ENCODE peak calls at places on chromosomes 16 and 17, in ten cellular contexts. One of them, this sample, is unnamed. For H3K9me3, the result is how much of the 10 kb centered on the place peaks cover.

GRCh38 chr17:68052810-68053209 is 17.3 kb downstream of the KPNA2 start:
- DNase-seq in stomach: no peak
- DNase-seq in SK-N-MC: no peak
- DNase-seq in H1: no peak
- DNase-seq in sigmoid colon: no peak
- DNase-seq in transverse colon: no peak
- DNase-seq in HepG2: no peak
- DNase-seq in prostate gland: no peak
- DNase-seq in suprapubic skin: no peak
- DNase-seq in spleen: no peak
- DNase-seq in this sample: no peak

GRCh38 chr16:67211674-67212073 is 12.7 kb downstream of the ELMO3 start:
- DNase-seq in SK-N-MC: no peak
- DNase-seq in transverse colon: no peak
- DNase-seq in suprapubic skin: no peak
- DNase-seq in sigmoid colon: no peak
- DNase-seq in spleen: no peak
- DNase-seq in stomach: no peak
- DNase-seq in HepG2: no peak
- DNase-seq in prostate gland: no peak
- DNase-seq in H1: no peak
- DNase-seq in this sample: no peak

GRCh38 chr16:14181371-14182050 is 110.4 kb downstream of the MRTFB start:
- DNase-seq in prostate gland: no peak
- DNase-seq in suprapubic skin: no peak
- DNase-seq in spleen: no peak
- DNase-seq in H1: no peak
- DNase-seq in HepG2: no peak
- DNase-seq in transverse colon: no peak
- DNase-seq in SK-N-MC: peak
- DNase-seq in stomach: no peak
- DNase-seq in sigmoid colon: no peak
- DNase-seq in this sample: no peak

GRCh38 chr17:1362964-1363363 is 37.1 kb downstream of the YWHAE start:
- DNase-seq in H1: no peak
- DNase-seq in sigmoid colon: no peak
- DNase-seq in transverse colon: peak
- DNase-seq in stomach: no peak
- DNase-seq in suprapubic skin: no peak
- DNase-seq in prostate gland: no peak
- DNase-seq in spleen: no peak
- DNase-seq in SK-N-MC: no peak
- DNase-seq in HepG2: no peak
- DNase-seq in this sample: no peak

GRCh38 chr17:8243827-8244226 is 4.0 kb downstream of the CTC1 start:
- DNase-seq in H1: no peak
- DNase-seq in suprapubic skin: no peak
- DNase-seq in stomach: no peak
- DNase-seq in sigmoid colon: no peak
- DNase-seq in SK-N-MC: no peak
- DNase-seq in spleen: no peak
- DNase-seq in HepG2: no peak
- DNase-seq in transverse colon: no peak
- DNase-seq in prostate gland: no peak
- DNase-seq in this sample: no peak

GRCh38 chr17:55284001-55284884 is 19.5 kb downstream of the HLF start:
- DNase-seq in stomach: no peak
- DNase-seq in sigmoid colon: no peak
- DNase-seq in spleen: no peak
- DNase-seq in prostate gland: no peak
- DNase-seq in H1: no peak
- DNase-seq in HepG2: peak
- DNase-seq in SK-N-MC: no peak
- DNase-seq in transverse colon: no peak
- DNase-seq in suprapubic skin: no peak
- DNase-seq in this sample: no peak

GRCh38 chr17:77690271-77691161 is 268.0 kb upstream of the TNRC6C start:
- DNase-seq in SK-N-MC: no peak
- DNase-seq in sigmoid colon: no peak
- DNase-seq in suprapubic skin: no peak
- DNase-seq in prostate gland: no peak
- DNase-seq in stomach: no peak
- DNase-seq in transverse colon: no peak
- DNase-seq in HepG2: no peak
- DNase-seq in H1: no peak
- DNase-seq in spleen: no peak
- DNase-seq in this sample: no peak

GRCh38 chr17:6555331-6556120 is 829 bp downstream of the PITPNM3 start:
- DNase-seq in suprapubic skin: no peak
- DNase-seq in H1: no peak
- DNase-seq in sigmoid colon: no peak
- DNase-seq in SK-N-MC: no peak
- DNase-seq in HepG2: no peak
- DNase-seq in stomach: peak
- DNase-seq in transverse colon: peak
- DNase-seq in prostate gland: peak
- DNase-seq in spleen: no peak
- DNase-seq in this sample: no peak

GRCh38 chr17:40091691-40092397 is 8.5 kb downstream of the NR1D1 start:
- DNase-seq in sigmoid colon: no peak
- DNase-seq in suprapubic skin: no peak
- DNase-seq in transverse colon: no peak
- DNase-seq in spleen: no peak
- DNase-seq in stomach: no peak
- DNase-seq in SK-N-MC: no peak
- DNase-seq in H1: no peak
- DNase-seq in prostate gland: no peak
- DNase-seq in HepG2: no peak
- DNase-seq in this sample: no peak

GRCh38 chr16:65071371-65072311 is 50.2 kb downstream of the CDH11 start:
- DNase-seq in sigmoid colon: peak
- DNase-seq in transverse colon: peak
- DNase-seq in suprapubic skin: peak
- DNase-seq in prostate gland: no peak
- DNase-seq in stomach: no peak
- DNase-seq in SK-N-MC: no peak
- DNase-seq in H1: no peak
- DNase-seq in HepG2: no peak
- DNase-seq in spleen: no peak
- DNase-seq in this sample: no peak

GRCh38 chr17:57819273-57819672 is 30.6 kb downstream of the MRPS23 start:
- DNase-seq in H1: no peak
- DNase-seq in SK-N-MC: no peak
- DNase-seq in prostate gland: no peak
- DNase-seq in HepG2: no peak
- DNase-seq in suprapubic skin: no peak
- DNase-seq in sigmoid colon: no peak
- DNase-seq in spleen: no peak
- DNase-seq in transverse colon: no peak
- DNase-seq in stomach: no peak
- DNase-seq in this sample: no peak

GRCh38 chr17:57819867-57820266 is 30.0 kb downstream of the MRPS23 start:
- DNase-seq in SK-N-MC: no peak
- DNase-seq in suprapubic skin: no peak
- DNase-seq in stomach: no peak
- DNase-seq in HepG2: no peak
- DNase-seq in transverse colon: no peak
- DNase-seq in spleen: no peak
- DNase-seq in prostate gland: no peak
- DNase-seq in sigmoid colon: no peak
- DNase-seq in H1: no peak
- DNase-seq in this sample: no peak

GRCh38 chr17:57818066-57818465 is 31.8 kb downstream of the MRPS23 start:
- DNase-seq in SK-N-MC: no peak
- DNase-seq in spleen: no peak
- DNase-seq in HepG2: no peak
- DNase-seq in H1: no peak
- DNase-seq in prostate gland: no peak
- DNase-seq in sigmoid colon: no peak
- DNase-seq in transverse colon: no peak
- DNase-seq in stomach: peak
- DNase-seq in suprapubic skin: no peak
- DNase-seq in this sample: no peak

DNA sequence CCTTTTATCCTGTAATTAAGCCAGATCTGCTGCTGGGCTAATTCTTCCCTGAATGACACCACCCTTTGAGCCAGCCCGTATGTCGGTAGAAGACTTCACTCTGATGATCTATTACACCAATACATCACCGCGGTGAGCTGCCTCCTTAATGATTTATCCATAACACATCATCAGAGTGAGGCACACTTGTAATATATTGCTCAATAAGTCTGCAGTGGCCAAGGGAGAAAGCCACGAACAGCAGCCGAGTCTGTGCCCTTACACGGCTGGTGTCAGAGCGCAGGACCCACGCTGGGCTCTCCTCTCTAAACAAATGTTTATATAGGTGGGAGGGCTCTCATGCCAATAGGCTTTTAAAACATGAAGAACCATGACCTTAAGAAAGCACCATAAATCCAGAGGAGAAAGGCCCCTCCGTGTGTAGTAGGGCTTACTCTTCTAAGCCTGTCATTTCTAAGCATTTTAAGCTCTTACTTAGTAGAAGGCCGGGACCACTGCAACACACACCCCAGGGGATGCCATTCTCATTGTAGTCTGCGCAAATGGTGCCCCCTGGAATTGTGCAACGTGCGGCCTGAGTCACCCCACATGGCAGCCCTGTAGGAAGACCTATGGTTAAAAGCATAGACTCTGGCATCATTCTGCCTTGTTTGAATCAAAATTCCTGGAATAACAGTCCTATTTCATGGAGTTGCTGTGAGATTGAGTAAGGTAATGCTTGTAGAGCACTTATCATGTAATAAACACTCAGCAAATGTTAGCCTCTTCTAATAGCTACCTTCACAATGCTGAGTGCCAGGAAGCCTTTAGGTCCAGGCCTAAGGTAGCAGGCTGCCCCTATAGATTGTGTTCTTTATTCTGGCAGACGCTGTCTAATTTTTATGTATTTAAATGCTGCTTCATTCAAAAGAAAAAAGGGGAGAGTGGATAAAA is 26.1 kb downstream of the MRPS23 start:
- DNase-seq in H1: no peak
- DNase-seq in SK-N-MC: no peak
- DNase-seq in prostate gland: no peak
- DNase-seq in suprapubic skin: no peak
- DNase-seq in stomach: no peak
- DNase-seq in transverse colon: no peak
- DNase-seq in HepG2: no peak
- DNase-seq in sigmoid colon: no peak
- DNase-seq in spleen: no peak
- DNase-seq in this sample: no peak
- TF ChIP-seq POLR2AphosphoS5 in H1: no peak
- TF ChIP-seq POLR2AphosphoS5 in SK-N-MC: no peak
- TF ChIP-seq POLR2AphosphoS5 in prostate gland: no peak
- TF ChIP-seq POLR2AphosphoS5 in suprapubic skin: no peak
- TF ChIP-seq POLR2AphosphoS5 in stomach: no peak
- TF ChIP-seq POLR2AphosphoS5 in transverse colon: no peak
- TF ChIP-seq POLR2AphosphoS5 in HepG2: no peak
- TF ChIP-seq POLR2AphosphoS5 in sigmoid colon: no peak
- TF ChIP-seq POLR2AphosphoS5 in spleen: no peak
- TF ChIP-seq POLR2AphosphoS5 in this sample: no peak

DNA sequence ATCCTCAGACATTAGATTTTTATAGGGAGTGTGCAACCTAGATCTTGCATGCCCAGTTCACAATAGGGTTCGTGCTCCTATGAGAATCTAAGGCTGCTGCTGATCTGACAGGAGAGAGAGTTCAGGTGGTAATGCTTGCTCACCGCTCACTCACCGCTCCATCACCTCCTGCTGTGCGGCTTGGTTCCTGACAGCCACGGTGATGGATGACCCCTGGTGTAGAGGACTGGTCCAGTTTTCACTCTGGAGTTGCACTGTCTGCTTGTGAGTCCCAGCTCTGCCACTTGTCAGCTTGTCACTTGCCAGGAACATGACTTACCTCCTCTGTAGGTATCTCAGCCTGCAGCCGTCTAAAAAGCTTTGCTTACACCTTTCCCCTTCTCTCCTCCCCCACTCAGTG is 214.6 kb downstream of the SNX29 start:
- DNase-seq in spleen: no peak
- DNase-seq in SK-N-MC: no peak
- DNase-seq in sigmoid colon: peak
- DNase-seq in H1: no peak
- DNase-seq in suprapubic skin: no peak
- DNase-seq in stomach: no peak
- DNase-seq in transverse colon: no peak
- DNase-seq in HepG2: no peak
- DNase-seq in prostate gland: no peak
- DNase-seq in this sample: no peak
- H3K9me3 ChIP-seq in spleen: under half
- H3K9me3 ChIP-seq in SK-N-MC: under half
- H3K9me3 ChIP-seq in sigmoid colon: under half
- H3K9me3 ChIP-seq in H1: under half
- H3K9me3 ChIP-seq in suprapubic skin: under half
- H3K9me3 ChIP-seq in stomach: under half
- H3K9me3 ChIP-seq in transverse colon: under half
- H3K9me3 ChIP-seq in HepG2: under half
- H3K9me3 ChIP-seq in prostate gland: under half
- H3K9me3 ChIP-seq in this sample: under half

GRCh38 chr17:43689814-43690213 is 28.1 kb upstream of the MEOX1 start:
- DNase-seq in SK-N-MC: no peak
- DNase-seq in transverse colon: no peak
- DNase-seq in prostate gland: no peak
- DNase-seq in HepG2: no peak
- DNase-seq in stomach: no peak
- DNase-seq in H1: no peak
- DNase-seq in suprapubic skin: no peak
- DNase-seq in sigmoid colon: no peak
- DNase-seq in spleen: no peak
- DNase-seq in this sample: no peak

GRCh38 chr17:43679401-43679800 is 17.7 kb upstream of the MEOX1 start:
- DNase-seq in sigmoid colon: no peak
- DNase-seq in HepG2: no peak
- DNase-seq in H1: no peak
- DNase-seq in spleen: no peak
- DNase-seq in transverse colon: no peak
- DNase-seq in suprapubic skin: no peak
- DNase-seq in prostate gland: no peak
- DNase-seq in stomach: no peak
- DNase-seq in SK-N-MC: no peak
- DNase-seq in this sample: no peak

GRCh38 chr17:43679911-43680310 is 18.2 kb upstream of the MEOX1 start:
- DNase-seq in transverse colon: no peak
- DNase-seq in suprapubic skin: no peak
- DNase-seq in prostate gland: no peak
- DNase-seq in sigmoid colon: no peak
- DNase-seq in H1: no peak
- DNase-seq in stomach: no peak
- DNase-seq in SK-N-MC: no peak
- DNase-seq in spleen: no peak
- DNase-seq in HepG2: no peak
- DNase-seq in this sample: no peak

GRCh38 chr17:43683928-43684653 is 22.4 kb upstream of the MEOX1 start:
- DNase-seq in suprapubic skin: no peak
- DNase-seq in spleen: no peak
- DNase-seq in SK-N-MC: no peak
- DNase-seq in transverse colon: no peak
- DNase-seq in HepG2: no peak
- DNase-seq in H1: no peak
- DNase-seq in sigmoid colon: no peak
- DNase-seq in prostate gland: no peak
- DNase-seq in stomach: no peak
- DNase-seq in this sample: no peak
- TF ChIP-seq POLR2AphosphoS5 in suprapubic skin: no peak
- TF ChIP-seq POLR2AphosphoS5 in spleen: no peak
- TF ChIP-seq POLR2AphosphoS5 in SK-N-MC: no peak
- TF ChIP-seq POLR2AphosphoS5 in transverse colon: no peak
- TF ChIP-seq POLR2AphosphoS5 in HepG2: no peak
- TF ChIP-seq POLR2AphosphoS5 in H1: no peak
- TF ChIP-seq POLR2AphosphoS5 in sigmoid colon: no peak
- TF ChIP-seq POLR2AphosphoS5 in prostate gland: no peak
- TF ChIP-seq POLR2AphosphoS5 in stomach: no peak
- TF ChIP-seq POLR2AphosphoS5 in this sample: no peak

GRCh38 chr17:4880850-4881249 is 18.5 kb upstream of the C17orf107 start:
- DNase-seq in stomach: no peak
- DNase-seq in SK-N-MC: no peak
- DNase-seq in HepG2: no peak
- DNase-seq in H1: no peak
- DNase-seq in transverse colon: no peak
- DNase-seq in sigmoid colon: no peak
- DNase-seq in spleen: no peak
- DNase-seq in prostate gland: no peak
- DNase-seq in suprapubic skin: no peak
- DNase-seq in this sample: no peak
- H3K9me3 ChIP-seq in stomach: under half
- H3K9me3 ChIP-seq in SK-N-MC: under half
- H3K9me3 ChIP-seq in HepG2: under half
- H3K9me3 ChIP-seq in H1: under half
- H3K9me3 ChIP-seq in transverse colon: under half
- H3K9me3 ChIP-seq in sigmoid colon: under half
- H3K9me3 ChIP-seq in spleen: under half
- H3K9me3 ChIP-seq in prostate gland: under half
- H3K9me3 ChIP-seq in suprapubic skin: under half
- H3K9me3 ChIP-seq in this sample: under half